ENCODE peak calls at places on chromosomes 5 and 9, in nine cellular contexts. One of them, this sample, is unnamed.

GRCh38 chr5:150073086-150073625 is 13.2 kb downstream of the CSF1R start:
- DNase-seq in NCI-H774: no peak
- DNase-seq in endodermal cell: peak; percentile 28
- DNase-seq in left ventricle myocardium inferior: no peak
- DNase-seq in endothelial cell: no peak
- DNase-seq in activated T-cell treated with anti-CD3 and anti-CD28 coated beads, Interleukin-2, amount 50 U/mL, for 1 hour: no peak
- DNase-seq in HT1080: no peak
- DNase-seq in NCI-H1105: no peak
- DNase-seq in AML-193: no peak
- DNase-seq in this sample: no peak

GRCh38 chr9:77599492-77599891 is 48.6 kb downstream of the GNA14 start:
- DNase-seq in NCI-H774: no peak
- DNase-seq in AML-193: no peak
- DNase-seq in activated T-cell treated with anti-CD3 and anti-CD28 coated beads, Interleukin-2, amount 50 U/mL, for 1 hour: no peak
- DNase-seq in HT1080: no peak
- DNase-seq in left ventricle myocardium inferior: no peak
- DNase-seq in endothelial cell: no peak
- DNase-seq in NCI-H1105: no peak
- DNase-seq in endodermal cell: no peak
- DNase-seq in this sample: no peak

GRCh38 chr5:37892571-37892970 is 52.7 kb upstream of the GDNF start:
- DNase-seq in left ventricle myocardium inferior: no peak
- DNase-seq in AML-193: no peak
- DNase-seq in endodermal cell: no peak
- DNase-seq in activated T-cell treated with anti-CD3 and anti-CD28 coated beads, Interleukin-2, amount 50 U/mL, for 1 hour: no peak
- DNase-seq in NCI-H774: no peak
- DNase-seq in NCI-H1105: no peak
- DNase-seq in endothelial cell: no peak
- DNase-seq in HT1080: no peak
- DNase-seq in this sample: no peak

GRCh38 chr5:143263272-143263810 is 140.1 kb downstream of the NR3C1 start:
- DNase-seq in endodermal cell: no peak
- DNase-seq in endothelial cell: no peak
- DNase-seq in left ventricle myocardium inferior: no peak
- DNase-seq in NCI-H1105: no peak
- DNase-seq in AML-193: no peak
- DNase-seq in activated T-cell treated with anti-CD3 and anti-CD28 coated beads, Interleukin-2, amount 50 U/mL, for 1 hour: no peak
- DNase-seq in NCI-H774: no peak
- DNase-seq in HT1080: no peak
- DNase-seq in this sample: no peak

GRCh38 chr9:2132484-2133082 is 117.4 kb downstream of the SMARCA2 start:
- DNase-seq in endothelial cell: no peak
- DNase-seq in HT1080: no peak
- DNase-seq in activated T-cell treated with anti-CD3 and anti-CD28 coated beads, Interleukin-2, amount 50 U/mL, for 1 hour: no peak
- DNase-seq in endodermal cell: no peak
- DNase-seq in NCI-H1105: peak; percentile 42
- DNase-seq in left ventricle myocardium inferior: no peak
- DNase-seq in AML-193: peak; percentile 19
- DNase-seq in NCI-H774: peak; percentile 40
- DNase-seq in this sample: peak; percentile 22

GRCh38 chr5:31023105-31023504 is 170.4 kb upstream of the CDH6 start:
- DNase-seq in left ventricle myocardium inferior: no peak
- DNase-seq in endothelial cell: no peak
- DNase-seq in AML-193: no peak
- DNase-seq in HT1080: no peak
- DNase-seq in NCI-H774: no peak
- DNase-seq in activated T-cell treated with anti-CD3 and anti-CD28 coated beads, Interleukin-2, amount 50 U/mL, for 1 hour: no peak
- DNase-seq in NCI-H1105: no peak
- DNase-seq in endodermal cell: no peak
- DNase-seq in this sample: peak; percentile 22

GRCh38 chr5:8700691-8701090 is 831.7 kb downstream of the MTRR start:
- DNase-seq in endothelial cell: no peak
- DNase-seq in activated T-cell treated with anti-CD3 and anti-CD28 coated beads, Interleukin-2, amount 50 U/mL, for 1 hour: no peak
- DNase-seq in endodermal cell: no peak
- DNase-seq in NCI-H1105: no peak
- DNase-seq in HT1080: no peak
- DNase-seq in left ventricle myocardium inferior: no peak
- DNase-seq in AML-193: no peak
- DNase-seq in NCI-H774: no peak
- DNase-seq in this sample: no peak

GRCh38 chr5:141529873-141530272 is 41.0 kb downstream of the PCDHGC5 start:
- DNase-seq in endothelial cell: no peak
- DNase-seq in endodermal cell: no peak
- DNase-seq in NCI-H774: no peak
- DNase-seq in left ventricle myocardium inferior: no peak
- DNase-seq in activated T-cell treated with anti-CD3 and anti-CD28 coated beads, Interleukin-2, amount 50 U/mL, for 1 hour: no peak
- DNase-seq in HT1080: no peak
- DNase-seq in AML-193: no peak
- DNase-seq in NCI-H1105: no peak
- DNase-seq in this sample: no peak